ENCODE peak calls at places on chromosomes 4 and X, in six cellular contexts. P is stimulated activated CD8-positive, alpha-beta memory T cell treated with anti-CD3 and anti-CD28 coated beads, Interleukin-12 subunit alpha, Interleukin-12 subunit beta, amount 100 ng/mL, for 4 hours; D is astrocyte of the cerebellum; S is activated naive CD8-positive, alpha-beta T cell treated with anti-CD3 and anti-CD28 coated beads, Interleukin-2, amount 50 U/mL, for 24 hours; W is CD8-positive, alpha-beta memory T cell; B is fibroblast of the conjunctiva. V is an unnamed sample.

GRCh38 chr4:36835246-36835645 is 409.3 kb upstream of the NWD2 start:
- DNase-seq in P (no peak), D (no peak), S (no peak), W (no peak), B (no peak), V (no peak)

GRCh38 chr4:15451866-15452765 is 17.6 kb upstream of the CC2D2A start:
- DNase-seq in P (no peak), D (peak; percentile 90), S (no peak), W (no peak), B (peak; percentile 91), V (no peak)

GRCh38 chr4:102429553-102429952 is 71.6 kb upstream of the NFKB1 start:
- DNase-seq in P (no peak), D (peak; percentile 79), S (no peak), W (no peak), B (no peak), V (no peak)

GRCh38 chr4:19034089-19034488 is 1012.5 kb upstream of the LCORL start:
- DNase-seq in P (no peak), D (no peak), S (no peak), W (no peak), B (no peak), V (no peak)

GRCh38 chrX:95059909-95060308 is 1385.9 kb downstream of the FAM133A start:
- DNase-seq in P (no peak), D (no peak), S (no peak), W (no peak), B (no peak), V (no peak)

GRCh38 chrX:23332101-23332887 is 2.4 kb upstream of the PTCHD1 start:
- DNase-seq in P (no peak), D (no peak), S (no peak), W (no peak), B (no peak), V (no peak)

GRCh38 chrX:15988661-15989603 is 134.3 kb upstream of the AP1S2 start:
- DNase-seq in P (no peak), D (peak; percentile 52), S (no peak), W (no peak), B (peak; percentile 42), V (no peak)

GRCh38 chr4:147509386-147509785 is 28.5 kb downstream of the EDNRA start:
- DNase-seq in P (no peak), D (no peak), S (no peak), W (no peak), B (no peak), V (no peak)

GRCh38 chrX:38561951-38562719 is 793 bp downstream of the TSPAN7 start:
- DNase-seq in P (peak; percentile 1), D (no peak), S (peak; percentile 4), W (no peak), B (no peak), V (no peak)

GRCh38 chr4:87589531-87589930 is 18.8 kb upstream of the DSPP start:
- DNase-seq in P (no peak), D (peak; percentile 87), S (no peak), W (no peak), B (peak; percentile 82), V (no peak)

GRCh38 chr4:76028242-76028859 is 5.1 kb upstream of the CXCL10 start:
- DNase-seq in P (no peak), D (no peak), S (no peak), W (no peak), B (no peak), V (no peak)

GRCh38 chr4:118823471-118823870 is 12.5 kb downstream of the SEC24D start:
- DNase-seq in P (no peak), D (no peak), S (no peak), W (no peak), B (no peak), V (no peak)

GRCh38 chrX:97597954-97598353 is 714.2 kb downstream of the RPA4 start:
- DNase-seq in P (no peak), D (no peak), S (peak; percentile 12), W (no peak), B (no peak), V (peak; percentile 29)

GRCh38 chr4:165991325-165992180 is 118.5 kb downstream of the TLL1 start:
- DNase-seq in P (no peak), D (no peak), S (no peak), W (no peak), B (peak; percentile 1), V (no peak)

GRCh38 chr4:53981066-53981465 is 83.3 kb downstream of the CHIC2 start:
- DNase-seq in P (no peak), D (no peak), S (no peak), W (no peak), B (no peak), V (no peak)

GRCh38 chr4:173478136-173478860 is 51.7 kb downstream of the HAND2 start:
- DNase-seq in P (no peak), D (no peak), S (no peak), W (no peak), B (no peak), V (no peak)

GRCh38 chr4:147136783-147137182 is 191.1 kb upstream of the TTC29 start:
- DNase-seq in P (no peak), D (no peak), S (no peak), W (no peak), B (no peak), V (no peak)

GRCh38 chrX:29535212-29536162 is 679.9 kb upstream of the MAGEB2 start:
- DNase-seq in P (no peak), D (peak; percentile 0), S (no peak), W (no peak), B (no peak), V (no peak)

GRCh38 chrX:39308126-39308525 is 506.9 kb downstream of the MID1IP1 start:
- DNase-seq in P (no peak), D (no peak), S (no peak), W (no peak), B (no peak), V (no peak)

GRCh38 chr4:630661-631060 is 5.3 kb downstream of the PDE6B start:
- DNase-seq in P (no peak), D (no peak), S (no peak), W (no peak), B (no peak), V (no peak)

GRCh38 chr4:8886625-8887406 is 15.2 kb upstream of the HMX1 start:
- DNase-seq in P (no peak), D (no peak), S (no peak), W (no peak), B (no peak), V (no peak)

GRCh38 chr4:107044170-107044569 is 8.1 kb upstream of the DKK2 start:
- DNase-seq in P (no peak), D (no peak), S (no peak), W (no peak), B (no peak), V (no peak)

GRCh38 chr4:126955292-126956191 is 677.2 kb upstream of the INTU start:
- DNase-seq in P (no peak), D (no peak), S (no peak), W (no peak), B (no peak), V (no peak)

GRCh38 chr4:26936284-26937065 is 75.8 kb downstream of the STIM2 start:
- DNase-seq in P (no peak), D (no peak), S (no peak), W (no peak), B (no peak), V (no peak)

GRCh38 chr4:52408037-52408436 is 251.1 kb downstream of the USP46 start:
- DNase-seq in P (no peak), D (no peak), S (no peak), W (no peak), B (no peak), V (no peak)

GRCh38 chrX:115018944-115019343 is 1.5 kb upstream of the IL13RA2 start:
- DNase-seq in P (no peak), D (no peak), S (no peak), W (no peak), B (no peak), V (no peak)

GRCh38 chr4:76897522-76898384 is at the start of gene SOWAHB:
- DNase-seq in P (peak; percentile 4), D (no peak), S (peak; percentile 18), W (peak; percentile 12), B (no peak), V (peak; percentile 35)